ENCODE peak calls at places on chromosome 22, in six cellular contexts. T is HepG2, D is GM12878, O is K562, H is A549, X is endothelial cell of umbilical vein. N is an unnamed sample.

GRCh38 chr22:18059473-18059872 is 18.3 kb upstream of the PEX26 start:
- DNase-seq in T (no peak), D (no peak), O (no peak), H (no peak), X (no peak), N (no peak)

GRCh38 chr22:38203090-38203810 is 1.5 kb downstream of the MAFF start:
- DNase-seq in T (peak), D (no peak), O (peak), H (no peak), X (peak), N (no peak)

GRCh38 chr22:35684270-35684700 is 33.4 kb upstream of the APOL5 start:
- DNase-seq in T (peak), D (no peak), O (no peak), H (no peak), X (peak), N (peak)

GRCh38 chr22:17767236-17768065 is 6.8 kb downstream of the BID start:
- DNase-seq in T (no peak), D (peak), O (no peak), H (no peak), X (no peak), N (no peak)

GRCh38 chr22:35590634-35591295 is 26.4 kb downstream of the MB start:
- DNase-seq in T (no peak), D (no peak), O (no peak), H (no peak), X (no peak), N (no peak)

GRCh38 chr22:27164781-27165503 is 507.6 kb downstream of the MIAT start:
- DNase-seq in T (no peak), D (no peak), O (no peak), H (no peak), X (no peak), N (no peak)

GRCh38 chr22:26642465-26643367 is 14.7 kb upstream of the MIAT start:
- DNase-seq in T (no peak), D (no peak), O (peak), H (no peak), X (no peak), N (peak)

GRCh38 chr22:19271856-19272535 is 19.5 kb downstream of the CLTCL1 start:
- DNase-seq in T (peak), D (no peak), O (no peak), H (peak), X (no peak), N (no peak)

GRCh38 chr22:40637181-40638150 is 947 bp upstream of the MRTFA start:
- DNase-seq in T (no peak), D (no peak), O (peak), H (no peak), X (no peak), N (no peak)

DNA sequence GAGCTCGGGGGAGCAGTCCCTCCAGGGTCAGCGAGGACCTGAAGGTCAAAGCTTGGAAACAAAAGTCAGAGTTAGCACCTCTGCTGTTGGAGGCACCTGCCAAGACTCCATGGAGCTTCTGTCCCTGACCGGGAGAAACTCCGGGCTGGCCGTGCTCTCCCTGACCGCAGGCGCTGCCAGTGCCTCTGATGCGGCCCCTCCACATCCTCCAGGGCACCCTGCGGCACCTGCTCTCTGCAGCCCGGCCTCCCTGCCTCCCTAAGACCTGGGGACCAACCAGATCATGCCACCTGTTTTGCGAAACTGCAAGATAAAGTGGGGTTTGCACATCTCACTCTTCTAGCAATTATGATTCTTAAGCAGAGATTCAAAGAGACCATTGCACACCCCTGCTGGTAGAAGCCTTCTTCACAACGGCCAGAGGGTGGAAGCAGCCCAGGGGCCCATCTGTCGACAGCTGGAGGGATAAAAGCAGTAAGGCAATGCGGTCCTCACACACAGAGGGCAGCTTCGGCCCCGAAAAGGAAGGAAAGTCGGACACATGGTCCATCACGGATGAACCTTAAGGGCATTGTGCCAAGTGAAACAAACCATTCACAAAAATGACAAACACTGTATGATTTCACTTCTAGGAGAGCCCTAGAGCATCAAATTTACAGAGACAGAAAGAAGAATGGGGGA is 477.1 kb downstream of the BRD1 start:
- DNase-seq in T (no peak), D (no peak), O (no peak), H (no peak), X (no peak), N (peak)
- TF ChIP-seq MYC in T (no peak), D (no peak), O (no peak), H (no peak), X (no peak), N (no peak)

GRCh38 chr22:31969789-31970489 is 25.6 kb downstream of the YWHAH start:
- DNase-seq in T (peak), D (no peak), O (peak), H (peak), X (peak), N (peak)
- TF ChIP-seq CTCF in T (peak), D (peak), O (peak), H (peak), X (peak), N (peak)

DNA sequence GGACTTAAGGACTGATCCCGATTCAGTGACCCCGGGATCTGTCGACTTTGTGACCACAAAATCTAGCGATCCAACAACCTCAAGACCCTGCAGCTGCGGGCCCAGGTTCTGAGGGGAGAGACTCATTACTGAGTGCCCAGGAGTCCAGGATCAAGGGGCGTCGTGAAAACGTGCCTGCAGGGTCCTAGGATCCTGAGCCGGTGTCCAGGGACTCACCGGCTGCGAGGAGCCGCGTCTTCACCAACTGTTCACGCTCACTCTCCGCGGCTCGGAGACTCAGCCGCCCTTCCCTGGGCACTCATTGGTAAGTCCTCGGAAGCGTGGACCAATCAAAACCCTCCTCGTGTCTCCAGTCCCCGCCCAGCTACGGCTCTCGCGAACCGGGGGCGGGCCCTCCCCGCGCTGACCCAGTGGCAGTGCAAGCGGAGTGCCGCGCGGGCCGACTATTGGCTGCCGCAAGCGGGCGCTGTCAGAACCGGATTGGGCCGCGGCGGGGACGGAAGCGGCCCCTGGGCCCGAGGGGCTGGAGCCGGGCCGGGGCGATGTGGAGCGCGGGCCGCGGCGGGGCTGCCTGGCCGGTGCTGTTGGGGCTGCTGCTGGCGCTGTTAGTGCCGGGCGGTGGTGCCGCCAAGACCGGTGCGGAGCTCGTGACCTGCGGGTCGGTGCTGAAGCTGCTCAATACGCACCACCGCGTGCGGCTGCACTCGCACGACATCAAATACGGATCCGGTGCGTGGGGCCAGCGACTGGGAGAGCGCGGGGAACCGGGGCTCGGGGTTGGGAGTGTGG is at the start of gene SDF2L1:
- DNase-seq in T (peak), D (peak), O (peak), H (peak), X (peak), N (peak)
- TF ChIP-seq POLR2A in T (peak), D (peak), O (no peak), H (peak), X (peak), N (no peak)

GRCh38 chr22:43242627-43243026 is 55.7 kb upstream of the TTLL12 start:
- DNase-seq in T (peak), D (no peak), O (no peak), H (no peak), X (no peak), N (no peak)

GRCh38 chr22:43241699-43242386 is 54.9 kb upstream of the TTLL12 start:
- DNase-seq in T (no peak), D (no peak), O (no peak), H (no peak), X (no peak), N (no peak)

GRCh38 chr22:43244385-43244784 is 57.5 kb upstream of the TTLL12 start:
- DNase-seq in T (no peak), D (no peak), O (no peak), H (no peak), X (no peak), N (no peak)

GRCh38 chr22:43244803-43245527 is 58.0 kb upstream of the TTLL12 start:
- DNase-seq in T (no peak), D (no peak), O (peak), H (no peak), X (no peak), N (no peak)

GRCh38 chr22:43243275-43243768 is 56.4 kb upstream of the TTLL12 start:
- DNase-seq in T (no peak), D (no peak), O (no peak), H (no peak), X (no peak), N (no peak)
- TF ChIP-seq MYC in T (no peak), D (no peak), O (no peak), H (no peak), X (no peak), N (no peak)

GRCh38 chr22:42562282-42562681 is 8.5 kb downstream of the SERHL2 start:
- DNase-seq in T (peak), D (no peak), O (no peak), H (no peak), X (no peak), N (peak)

GRCh38 chr22:42560381-42560780 is 6.6 kb downstream of the SERHL2 start:
- DNase-seq in T (no peak), D (no peak), O (no peak), H (no peak), X (no peak), N (no peak)

GRCh38 chr22:42561856-42562255 is 8.1 kb downstream of the SERHL2 start:
- DNase-seq in T (no peak), D (no peak), O (no peak), H (no peak), X (no peak), N (no peak)

GRCh38 chr22:42562684-42563083 is 8.9 kb downstream of the SERHL2 start:
- DNase-seq in T (no peak), D (no peak), O (peak), H (no peak), X (no peak), N (no peak)

DNA sequence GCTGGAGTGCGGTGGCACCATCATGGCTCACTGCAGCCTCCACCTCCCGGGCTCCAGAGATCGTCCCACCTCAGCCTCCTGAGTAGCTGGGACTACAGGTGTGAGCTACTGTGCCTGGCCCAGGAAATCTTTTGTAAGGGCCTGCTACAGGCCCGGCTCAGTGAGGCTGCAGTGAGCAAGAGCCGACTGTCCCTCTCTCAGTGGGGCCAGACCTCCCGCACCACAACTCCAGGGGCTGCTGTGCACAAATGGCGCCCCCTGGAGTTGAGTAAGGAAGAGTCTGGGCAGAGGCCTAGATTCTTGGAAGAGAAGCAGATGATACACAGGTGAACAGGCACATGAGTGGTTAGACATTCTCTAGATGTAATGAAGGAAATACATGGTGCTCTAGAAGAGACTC is 7.0 kb downstream of the SERHL2 start:
- DNase-seq in T (peak), D (no peak), O (peak), H (no peak), X (no peak), N (peak)
- TF ChIP-seq CTCF in T (peak), D (peak), O (peak), H (peak), X (peak), N (peak)

DNA sequence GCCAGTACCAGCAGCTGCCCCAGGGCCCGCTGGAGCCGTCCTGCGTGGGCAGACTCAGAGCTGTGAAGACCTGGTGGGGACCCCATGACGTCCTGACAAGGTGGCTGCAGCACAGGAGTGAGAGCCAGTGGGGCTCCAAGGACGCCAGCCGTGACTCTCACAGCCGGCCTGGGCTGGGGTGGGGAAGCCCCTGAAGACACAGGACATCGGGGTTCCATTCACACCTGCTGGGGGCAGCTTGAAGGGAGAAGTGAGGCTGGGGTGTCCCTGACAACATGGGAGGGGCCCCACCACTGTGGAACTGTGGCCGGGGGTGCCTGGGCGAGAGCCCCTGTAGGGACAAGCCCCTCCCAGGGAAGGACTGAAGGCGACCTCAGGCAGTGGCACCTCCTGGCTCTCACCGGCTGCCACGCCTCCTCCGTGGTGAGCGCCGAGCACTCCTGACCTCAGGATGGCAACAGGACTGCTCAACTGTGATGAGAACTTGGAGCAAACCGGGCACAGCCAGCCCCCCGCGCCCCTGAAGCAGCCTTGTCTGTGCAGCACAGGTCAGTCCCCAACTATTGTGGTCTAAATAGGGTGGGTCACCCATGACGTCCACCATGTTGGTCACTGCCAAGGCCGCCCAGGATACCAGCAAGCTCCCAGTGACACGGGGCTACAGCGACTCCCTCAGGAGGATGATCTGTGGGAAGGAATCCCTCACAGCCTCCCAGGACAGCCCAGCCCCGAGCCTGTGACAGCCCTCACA is 22.7 kb upstream of the IL17REL start:
- DNase-seq in T (no peak), D (no peak), O (no peak), H (no peak), X (no peak), N (no peak)
- TF ChIP-seq POLR2A in T (no peak), D (no peak), O (no peak), H (no peak), X (no peak), N (no peak)

GRCh38 chr22:45564349-45565030 is 61.8 kb downstream of the FBLN1 start:
- DNase-seq in T (no peak), D (no peak), O (no peak), H (no peak), X (no peak), N (no peak)
- TF ChIP-seq MYC in T (no peak), D (no peak), O (no peak), H (no peak), X (no peak), N (no peak)

GRCh38 chr22:30396871-30397655 is at the start of gene SEC14L2:
- DNase-seq in T (no peak), D (no peak), O (no peak), H (peak), X (peak), N (no peak)

GRCh38 chr22:30398685-30399680 is 2.2 kb downstream of the SEC14L2 start:
- DNase-seq in T (no peak), D (no peak), O (no peak), H (no peak), X (no peak), N (peak)

GRCh38 chr22:30400159-30400558 is 3.3 kb downstream of the SEC14L2 start:
- DNase-seq in T (no peak), D (no peak), O (no peak), H (no peak), X (no peak), N (no peak)

GRCh38 chr22:30399718-30400117 is 2.9 kb downstream of the SEC14L2 start:
- DNase-seq in T (no peak), D (no peak), O (no peak), H (no peak), X (no peak), N (no peak)

DNA sequence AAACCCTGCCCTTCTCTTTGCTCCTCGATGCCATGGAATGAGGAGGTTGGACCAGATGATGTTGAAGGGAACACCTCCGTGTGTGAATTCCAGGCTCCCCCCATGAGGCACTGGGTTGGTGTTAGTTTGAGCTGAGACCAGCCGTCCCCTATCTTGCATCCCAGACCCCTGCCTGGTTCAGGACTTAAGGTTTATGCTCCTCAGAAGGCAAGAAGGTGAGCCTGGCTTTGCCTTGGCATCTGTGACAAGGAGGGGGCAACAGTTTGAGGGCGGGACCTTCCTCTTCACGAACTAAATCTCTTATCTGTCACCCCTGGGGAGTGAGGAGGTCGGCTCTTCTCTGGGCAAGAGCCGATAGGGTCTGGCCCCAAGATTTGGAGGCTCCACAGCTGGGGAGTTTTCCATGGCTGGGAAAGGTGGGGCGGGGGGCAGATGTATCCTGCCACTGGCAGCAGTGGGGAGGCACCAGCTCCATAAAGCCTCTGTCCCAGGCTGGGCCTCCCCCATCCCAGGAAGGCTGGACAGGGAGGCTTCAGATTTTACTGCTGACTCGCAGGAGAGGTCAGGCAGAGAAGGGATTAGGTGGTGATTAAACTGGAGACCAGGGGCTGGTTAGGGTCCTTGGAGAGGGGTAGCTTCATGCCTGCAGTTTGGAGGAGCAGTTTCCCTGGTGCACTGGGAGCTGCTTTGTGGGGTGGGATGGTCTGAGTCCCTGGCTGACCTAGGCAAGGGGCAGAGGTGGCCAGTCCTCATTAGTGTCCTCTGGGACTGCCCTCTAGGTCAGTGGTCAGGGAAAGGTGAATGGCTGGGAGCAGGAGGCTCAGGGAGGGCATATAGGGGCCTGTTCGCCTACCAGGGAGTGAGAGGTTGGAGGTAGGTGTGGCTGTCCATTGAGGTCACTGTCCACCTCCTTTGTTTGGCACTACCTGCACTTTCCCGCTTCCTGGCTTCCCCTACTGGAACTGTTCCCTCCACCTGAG is 1.1 kb downstream of the SEC14L2 start:
- DNase-seq in T (no peak), D (no peak), O (peak), H (no peak), X (peak), N (no peak)
- TF ChIP-seq CTCF in T (no peak), D (no peak), O (no peak), H (no peak), X (no peak), N (no peak)

N was measured in NB4.